ENCODE peak calls at places on chromosomes 4 and X, in eight cellular contexts. N is prostate gland, M is heart right ventricle, X is uterus, S is heart left ventricle, L is neuronal stem cell, A is cardiac muscle cell, P is stomach. O is an unnamed sample. For H3K4me1, the result is how much of the 10 kb centered on the place peaks cover.

GRCh38 chr4:107647591-107647990 is 72.4 kb downstream of the PAPSS1 start:
- DNase-seq in L (no peak), A (no peak), S (no peak), P (no peak), M (no peak), N (no peak), X (no peak), O (no peak)

GRCh38 chr4:62328526-62328925 is 1128.4 kb downstream of the ADGRL3 start:
- DNase-seq in S (no peak), M (no peak), N (no peak), A (no peak), L (no peak), P (no peak), X (no peak), O (no peak)

GRCh38 chr4:155353923-155354540 is 22.7 kb downstream of the MAP9 start:
- DNase-seq in N (no peak), A (peak), M (peak), S (peak), X (peak), L (peak), P (peak), O (peak)

GRCh38 chr4:31023109-31023508 is 302.9 kb downstream of the PCDH7 start:
- DNase-seq in L (no peak), S (no peak), X (no peak), P (no peak), A (no peak), N (no peak), M (no peak), O (no peak)

GRCh38 chr4:176611954-176612353 is 180.8 kb downstream of the VEGFC start:
- DNase-seq in L (no peak), M (no peak), S (no peak), N (no peak), A (no peak), P (no peak), X (no peak), O (no peak)

GRCh38 chrX:111288841-111289240 is 18.6 kb upstream of the CAPN6 start:
- DNase-seq in A (no peak), P (no peak), S (no peak), X (no peak), L (no peak), N (no peak), M (no peak), O (no peak)

GRCh38 chrX:2767631-2768455 is 16.0 kb downstream of the XG start:
- DNase-seq in M (peak), N (no peak), L (no peak), S (peak), X (peak), A (no peak), P (no peak), O (no peak)

GRCh38 chr4:53147711-53148110 is 218.2 kb downstream of the SCFD2 start:
- DNase-seq in S (no peak), N (no peak), A (no peak), L (no peak), M (no peak), X (no peak), P (no peak), O (no peak)

GRCh38 chrX:153870791-153871360 is 15.1 kb downstream of the L1CAM start:
- DNase-seq in N (no peak), X (no peak), L (no peak), A (no peak), M (no peak), S (no peak), P (no peak), O (no peak)

GRCh38 chr4:140233811-140234696 is 80.1 kb upstream of the MAML3 start:
- DNase-seq in X (peak), M (no peak), L (no peak), P (no peak), S (no peak), A (no peak), N (no peak), O (no peak)

GRCh38 chr4:80365928-80366327 is 30.4 kb downstream of the CFAP299 start:
- DNase-seq in A (peak), L (peak), X (no peak), N (peak), S (peak), M (no peak), P (peak), O (no peak)

GRCh38 chr4:181281451-181281850 is 961.8 kb upstream of the TENM3 start:
- DNase-seq in X (no peak), A (no peak), M (no peak), P (no peak), S (no peak), N (no peak), L (no peak), O (no peak)

GRCh38 chr4:158254328-158254727 is 44.0 kb downstream of the TMEM144 start:
- DNase-seq in L (no peak), P (no peak), X (no peak), N (no peak), S (no peak), M (no peak), A (no peak), O (no peak)
- H3K27ac ChIP-seq in L (no peak), P (no peak), X (no peak), N (no peak), S (no peak), M (no peak), A (no peak), O (peak)

DNA sequence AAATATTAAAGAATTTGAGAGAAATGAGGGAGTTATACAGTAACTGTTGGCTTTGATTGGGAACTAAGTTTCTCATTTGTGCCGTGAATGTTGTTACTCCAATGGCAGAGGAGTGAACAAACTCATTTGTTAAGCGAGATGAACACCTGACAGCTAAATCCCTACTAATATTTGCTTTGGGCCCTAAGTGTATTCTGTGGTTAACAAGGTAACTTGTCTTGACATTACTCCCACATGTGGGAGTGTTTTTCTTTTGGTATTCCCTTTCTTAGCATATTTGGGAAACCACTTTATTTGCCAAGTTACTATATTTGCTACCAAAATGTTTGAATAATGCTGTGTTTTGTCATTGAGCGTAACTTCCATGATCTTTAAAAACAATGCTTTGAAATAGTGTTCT is 82.4 kb downstream of the ARHGAP10 start:
- DNase-seq in P (no peak), X (no peak), S (no peak), N (no peak), L (no peak), A (no peak), M (no peak), O (no peak)
- H3K4me1 ChIP-seq in P (under half), X (under half), S (half or more), N (under half), L (under half), A (under half), M (half or more), O (half or more)

DNA sequence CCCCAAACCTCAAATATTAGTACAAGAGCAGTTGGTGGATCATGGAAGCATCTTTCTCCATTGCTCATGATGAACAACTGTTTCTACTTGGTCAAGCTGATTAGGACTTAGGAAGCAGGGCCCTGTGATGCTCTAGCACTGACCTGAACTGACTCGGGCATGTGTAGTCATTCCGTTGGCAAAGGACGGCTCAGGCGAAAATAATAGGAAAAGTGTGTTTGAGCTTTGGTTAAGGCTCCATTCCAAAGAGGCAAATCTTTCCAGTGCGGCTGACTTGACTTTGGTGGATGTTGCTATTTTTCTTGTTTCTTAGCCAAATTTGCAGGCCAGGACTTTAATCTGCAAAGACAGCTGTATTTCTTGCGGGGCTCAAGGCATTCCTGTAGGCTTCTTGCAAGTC is 39.5 kb downstream of the ZNF518B start:
- DNase-seq in L (no peak), A (no peak), P (no peak), M (no peak), X (no peak), S (no peak), N (no peak), O (no peak)
- H3K27ac ChIP-seq in L (no peak), A (no peak), P (no peak), M (no peak), X (no peak), S (no peak), N (no peak), O (no peak)

GRCh38 chr4:125836597-125837195 is 521.9 kb downstream of the FAT4 start:
- DNase-seq in S (no peak), P (no peak), X (no peak), L (no peak), N (no peak), M (no peak), A (no peak), O (no peak)
- H3K4me1 ChIP-seq in S (under half), P (under half), X (under half), L (under half), N (under half), M (under half), A (under half), O (under half)

GRCh38 chr4:41145571-41146078 is 68.7 kb downstream of the APBB2 start:
- DNase-seq in L (no peak), P (no peak), X (no peak), M (no peak), S (no peak), A (no peak), N (no peak), O (no peak)

GRCh38 chr4:41146196-41146595 is 68.1 kb downstream of the APBB2 start:
- DNase-seq in M (no peak), L (no peak), N (no peak), A (no peak), S (no peak), X (no peak), P (no peak), O (no peak)

GRCh38 chr4:41143721-41144379 is 70.5 kb downstream of the APBB2 start:
- DNase-seq in P (no peak), X (no peak), N (no peak), L (no peak), M (no peak), A (no peak), S (no peak), O (no peak)

GRCh38 chr4:41142946-41143720 is 71.2 kb downstream of the APBB2 start:
- DNase-seq in P (peak), S (peak), N (peak), X (peak), L (no peak), M (peak), A (no peak), O (peak)

GRCh38 chr4:41144812-41145211 is 69.5 kb downstream of the APBB2 start:
- DNase-seq in S (no peak), P (no peak), X (no peak), L (no peak), A (no peak), M (no peak), N (no peak), O (no peak)
- H3K27ac ChIP-seq in S (peak), P (peak), X (peak), L (peak), A (no peak), M (peak), N (peak), O (peak)

GRCh38 chr4:36037127-36037526 is 207.2 kb downstream of the ARAP2 start:
- DNase-seq in S (no peak), M (no peak), P (no peak), N (no peak), X (no peak), L (no peak), A (no peak), O (no peak)
- H3K4me1 ChIP-seq in S (under half), M (under half), P (under half), N (under half), X (under half), L (under half), A (under half), O (under half)

O was measured in thoracic aorta.